ENCODE peak calls at places on chromosome 13, in five cellular contexts. One of them, this sample, is unnamed.

GRCh38 chr13:67183151-67183550 is 47.0 kb downstream of the PCDH9 start:
- DNase-seq in upper lobe of right lung: no peak
- DNase-seq in CD4-positive, alpha-beta memory T cell: no peak
- DNase-seq in ovary: no peak
- DNase-seq in right lobe of liver: no peak
- DNase-seq in this sample: no peak

GRCh38 chr13:96141032-96141431 is 51.1 kb downstream of the HS6ST3 start:
- DNase-seq in upper lobe of right lung: no peak
- DNase-seq in CD4-positive, alpha-beta memory T cell: no peak
- DNase-seq in ovary: no peak
- DNase-seq in right lobe of liver: no peak
- DNase-seq in this sample: no peak

GRCh38 chr13:46712524-46712923 is 84.4 kb downstream of the ESD start:
- DNase-seq in upper lobe of right lung: no peak
- DNase-seq in CD4-positive, alpha-beta memory T cell: no peak
- DNase-seq in ovary: no peak
- DNase-seq in right lobe of liver: no peak
- DNase-seq in this sample: no peak

GRCh38 chr13:41587490-41587889 is 130.1 kb downstream of the RGCC start:
- DNase-seq in upper lobe of right lung: no peak
- DNase-seq in CD4-positive, alpha-beta memory T cell: peak; percentile 17
- DNase-seq in ovary: no peak
- DNase-seq in right lobe of liver: no peak
- DNase-seq in this sample: no peak

GRCh38 chr13:111281751-111282311 is 38.6 kb upstream of the TEX29 start:
- DNase-seq in upper lobe of right lung: no peak
- DNase-seq in CD4-positive, alpha-beta memory T cell: no peak
- DNase-seq in ovary: no peak
- DNase-seq in right lobe of liver: no peak
- DNase-seq in this sample: no peak

GRCh38 chr13:35916186-35916585 is 215.0 kb downstream of the DCLK1 start:
- DNase-seq in upper lobe of right lung: no peak
- DNase-seq in CD4-positive, alpha-beta memory T cell: no peak
- DNase-seq in ovary: no peak
- DNase-seq in right lobe of liver: no peak
- DNase-seq in this sample: no peak

GRCh38 chr13:99751517-99752199 is 219.9 kb downstream of the ZIC5 start:
- DNase-seq in upper lobe of right lung: no peak
- DNase-seq in CD4-positive, alpha-beta memory T cell: no peak
- DNase-seq in ovary: no peak
- DNase-seq in right lobe of liver: peak; percentile 34
- DNase-seq in this sample: no peak

GRCh38 chr13:39600766-39601165 is 2.2 kb downstream of the LHFPL6 start:
- DNase-seq in upper lobe of right lung: no peak
- DNase-seq in CD4-positive, alpha-beta memory T cell: no peak
- DNase-seq in ovary: no peak
- DNase-seq in right lobe of liver: no peak
- DNase-seq in this sample: no peak

GRCh38 chr13:94674609-94675348 is 37.6 kb downstream of the SOX21 start:
- DNase-seq in upper lobe of right lung: no peak
- DNase-seq in CD4-positive, alpha-beta memory T cell: peak; percentile 22
- DNase-seq in ovary: no peak
- DNase-seq in right lobe of liver: peak; percentile 45
- DNase-seq in this sample: peak; percentile 38

GRCh38 chr13:110371550-110372465 is 64.7 kb downstream of the COL4A2 start:
- DNase-seq in upper lobe of right lung: peak; percentile 49
- DNase-seq in CD4-positive, alpha-beta memory T cell: no peak
- DNase-seq in ovary: no peak
- DNase-seq in right lobe of liver: no peak
- DNase-seq in this sample: no peak

GRCh38 chr13:79287994-79288795 is 117.9 kb downstream of the RBM26 start:
- DNase-seq in upper lobe of right lung: no peak
- DNase-seq in CD4-positive, alpha-beta memory T cell: no peak
- DNase-seq in ovary: no peak
- DNase-seq in right lobe of liver: no peak
- DNase-seq in this sample: no peak

GRCh38 chr13:35496761-35497386 is 20.4 kb upstream of the MAB21L1 start:
- DNase-seq in upper lobe of right lung: no peak
- DNase-seq in CD4-positive, alpha-beta memory T cell: no peak
- DNase-seq in ovary: no peak
- DNase-seq in right lobe of liver: no peak
- DNase-seq in this sample: no peak

GRCh38 chr13:25489238-25489637 is 117.5 kb downstream of the ATP8A2 start:
- DNase-seq in upper lobe of right lung: no peak
- DNase-seq in CD4-positive, alpha-beta memory T cell: no peak
- DNase-seq in ovary: no peak
- DNase-seq in right lobe of liver: no peak
- DNase-seq in this sample: no peak

GRCh38 chr13:28000567-28000966 is 12.1 kb upstream of the URAD start:
- DNase-seq in upper lobe of right lung: peak; percentile 36
- DNase-seq in CD4-positive, alpha-beta memory T cell: no peak
- DNase-seq in ovary: no peak
- DNase-seq in right lobe of liver: no peak
- DNase-seq in this sample: no peak

GRCh38 chr13:113918580-113918979 is 54.7 kb upstream of the GAS6 start:
- DNase-seq in upper lobe of right lung: no peak
- DNase-seq in CD4-positive, alpha-beta memory T cell: no peak
- DNase-seq in ovary: no peak
- DNase-seq in right lobe of liver: no peak
- DNase-seq in this sample: no peak

GRCh38 chr13:53137777-53138176 is 109.2 kb downstream of the OLFM4 start:
- DNase-seq in upper lobe of right lung: no peak
- DNase-seq in CD4-positive, alpha-beta memory T cell: no peak
- DNase-seq in ovary: no peak
- DNase-seq in right lobe of liver: no peak
- DNase-seq in this sample: no peak

GRCh38 chr13:60220072-60220471 is 56.3 kb upstream of the DIAPH3 start:
- DNase-seq in upper lobe of right lung: no peak
- DNase-seq in CD4-positive, alpha-beta memory T cell: no peak
- DNase-seq in ovary: no peak
- DNase-seq in right lobe of liver: no peak
- DNase-seq in this sample: no peak

GRCh38 chr13:109804654-109805053 is 18.3 kb upstream of the IRS2 start:
- DNase-seq in upper lobe of right lung: no peak
- DNase-seq in CD4-positive, alpha-beta memory T cell: no peak
- DNase-seq in ovary: no peak
- DNase-seq in right lobe of liver: no peak
- DNase-seq in this sample: no peak

GRCh38 chr13:35995136-35995535 is 136.0 kb downstream of the DCLK1 start:
- DNase-seq in upper lobe of right lung: no peak
- DNase-seq in CD4-positive, alpha-beta memory T cell: no peak
- DNase-seq in ovary: no peak
- DNase-seq in right lobe of liver: no peak
- DNase-seq in this sample: no peak

GRCh38 chr13:99688776-99689175 is 187.5 kb downstream of the TM9SF2 start:
- DNase-seq in upper lobe of right lung: no peak
- DNase-seq in CD4-positive, alpha-beta memory T cell: no peak
- DNase-seq in ovary: no peak
- DNase-seq in right lobe of liver: no peak
- DNase-seq in this sample: no peak

GRCh38 chr13:31761951-31762350 is 22.6 kb downstream of the RXFP2 start:
- DNase-seq in upper lobe of right lung: no peak
- DNase-seq in CD4-positive, alpha-beta memory T cell: no peak
- DNase-seq in ovary: no peak
- DNase-seq in right lobe of liver: no peak
- DNase-seq in this sample: no peak

GRCh38 chr13:42211704-42212103 is 60.2 kb upstream of the AKAP11 start:
- DNase-seq in upper lobe of right lung: no peak
- DNase-seq in CD4-positive, alpha-beta memory T cell: no peak
- DNase-seq in ovary: no peak
- DNase-seq in right lobe of liver: no peak
- DNase-seq in this sample: no peak

GRCh38 chr13:104310861-104311260 is 1244.6 kb upstream of the SLC10A2 start:
- DNase-seq in upper lobe of right lung: no peak
- DNase-seq in CD4-positive, alpha-beta memory T cell: no peak
- DNase-seq in ovary: no peak
- DNase-seq in right lobe of liver: no peak
- DNase-seq in this sample: no peak

GRCh38 chr13:29369060-29369743 is 226.3 kb downstream of the SLC7A1 start:
- DNase-seq in upper lobe of right lung: no peak
- DNase-seq in CD4-positive, alpha-beta memory T cell: peak; percentile 6
- DNase-seq in ovary: no peak
- DNase-seq in right lobe of liver: no peak
- DNase-seq in this sample: no peak

GRCh38 chr13:102769679-102770078 is 3.9 kb downstream of the TEX30 start:
- DNase-seq in upper lobe of right lung: no peak
- DNase-seq in CD4-positive, alpha-beta memory T cell: no peak
- DNase-seq in ovary: no peak
- DNase-seq in right lobe of liver: no peak
- DNase-seq in this sample: no peak

GRCh38 chr13:35465345-35465744 is 11.1 kb downstream of the MAB21L1 start:
- DNase-seq in upper lobe of right lung: no peak
- DNase-seq in CD4-positive, alpha-beta memory T cell: no peak
- DNase-seq in ovary: no peak
- DNase-seq in right lobe of liver: no peak
- DNase-seq in this sample: no peak

DNA sequence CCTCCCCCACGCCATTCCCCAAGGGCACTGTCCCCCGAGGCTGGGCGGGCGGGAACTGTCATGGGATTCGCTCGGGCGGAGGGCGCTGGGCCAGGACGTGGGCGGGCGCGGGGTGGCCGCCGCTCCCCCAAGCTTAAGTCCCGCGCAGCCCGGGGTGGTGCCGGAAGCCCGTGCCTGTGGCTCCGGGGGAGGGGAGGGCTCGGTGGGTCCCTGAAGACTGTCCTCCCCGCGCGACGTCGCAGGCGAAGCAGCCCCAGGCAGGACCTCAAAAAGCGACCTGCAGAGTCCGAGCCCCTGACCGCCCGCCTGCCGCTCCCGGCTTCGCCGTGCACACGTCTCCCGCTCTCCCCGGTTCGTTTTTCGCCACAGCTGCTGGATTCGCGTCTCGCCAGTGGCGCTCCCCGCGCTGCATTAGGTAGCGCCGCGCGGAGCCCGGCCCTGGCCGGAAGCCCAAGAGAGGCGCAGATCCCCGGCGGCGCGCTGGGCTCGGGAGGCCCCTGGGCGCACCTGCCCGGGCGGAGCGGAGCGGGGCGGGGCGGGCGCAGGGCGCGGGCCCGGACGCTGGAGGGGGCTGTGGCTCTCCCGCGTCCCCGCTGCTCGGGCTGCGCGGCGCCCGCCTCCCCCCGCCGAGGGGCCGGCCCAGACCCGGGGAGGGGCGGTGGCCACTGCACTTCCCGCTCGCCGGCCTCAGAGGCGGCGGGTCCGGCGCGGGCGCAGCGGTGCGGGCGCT is at the start of gene FARP1:
- DNase-seq in upper lobe of right lung: peak; percentile 92
- DNase-seq in CD4-positive, alpha-beta memory T cell: no peak
- DNase-seq in ovary: peak; percentile 69
- DNase-seq in right lobe of liver: peak; percentile 89
- DNase-seq in this sample: peak; percentile 81
- H3K4me3 ChIP-seq in upper lobe of right lung: peak within 1 kb of the TSS; percentile 62
- H3K4me3 ChIP-seq in CD4-positive, alpha-beta memory T cell: no peak within 1 kb of the TSS
- H3K4me3 ChIP-seq in ovary: peak within 1 kb of the TSS; percentile 38
- H3K4me3 ChIP-seq in right lobe of liver: peak within 1 kb of the TSS; percentile 84
- H3K4me3 ChIP-seq in this sample: peak within 1 kb of the TSS; percentile 77

DNA sequence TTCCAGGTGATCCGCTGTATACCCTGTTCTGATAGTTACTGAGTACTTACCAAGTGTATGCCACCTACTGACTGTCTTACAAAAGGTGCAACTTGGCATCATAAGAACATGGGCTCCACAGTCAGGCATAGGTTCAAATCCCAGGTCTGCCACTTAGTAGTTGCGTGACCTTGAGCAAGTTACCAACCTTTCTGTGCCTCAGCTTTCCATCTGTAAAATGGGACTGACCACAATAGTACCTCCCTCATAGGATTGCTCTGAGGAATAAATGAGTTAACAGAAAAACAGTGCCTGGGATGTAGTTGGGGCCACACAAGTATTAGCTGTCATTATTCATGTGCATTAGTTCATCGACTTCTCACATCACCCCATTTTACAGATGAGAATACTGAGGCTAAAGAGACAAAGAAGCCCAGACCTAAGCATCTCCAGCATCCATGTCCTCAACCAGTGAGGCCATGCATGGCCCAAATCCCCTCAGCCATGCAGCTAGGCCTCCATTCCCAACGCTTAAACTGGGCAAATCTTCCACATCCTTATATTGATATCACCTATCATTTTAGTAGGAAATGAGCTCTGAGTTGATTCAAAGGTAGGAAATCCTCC is 51.3 kb upstream of the UBE2L5 start:
- DNase-seq in upper lobe of right lung: no peak
- DNase-seq in CD4-positive, alpha-beta memory T cell: no peak
- DNase-seq in ovary: no peak
- DNase-seq in right lobe of liver: no peak
- DNase-seq in this sample: no peak
- H3K4me1 ChIP-seq in upper lobe of right lung: peaks cover 10% of the 10 kb centered on the region
- H3K4me1 ChIP-seq in CD4-positive, alpha-beta memory T cell: peaks cover 84% of the 10 kb centered on the region
- H3K4me1 ChIP-seq in ovary: no peaks in the 10 kb centered on the region
- H3K4me1 ChIP-seq in right lobe of liver: peaks cover 4% of the 10 kb centered on the region
- H3K4me1 ChIP-seq in this sample: no peaks in the 10 kb centered on the region

DNA sequence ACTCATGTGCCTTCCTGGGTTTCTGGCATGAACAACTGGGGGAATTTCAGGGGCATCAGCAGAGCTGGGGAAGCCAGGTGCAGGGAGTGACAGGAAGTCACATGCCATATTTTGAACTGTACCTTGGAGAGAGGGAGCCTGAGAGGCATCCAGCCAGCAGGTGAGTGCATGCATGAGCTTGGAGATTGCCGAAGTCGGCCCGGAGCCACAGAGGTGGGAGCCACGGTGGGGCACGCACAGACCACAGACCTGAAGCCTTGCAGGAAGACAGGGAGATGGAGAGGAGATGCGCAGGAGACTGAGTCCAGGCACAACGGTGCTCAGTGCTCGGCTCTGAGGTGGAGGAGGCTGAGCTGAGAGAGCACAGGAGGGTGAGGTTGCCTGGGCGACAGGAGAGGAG is 55.1 kb downstream of the CDADC1 start:
- DNase-seq in upper lobe of right lung: no peak
- DNase-seq in CD4-positive, alpha-beta memory T cell: no peak
- DNase-seq in ovary: no peak
- DNase-seq in right lobe of liver: no peak
- DNase-seq in this sample: no peak
- H3K27ac ChIP-seq in upper lobe of right lung: no peak overlapping the region
- H3K27ac ChIP-seq in CD4-positive, alpha-beta memory T cell: no peak overlapping the region
- H3K27ac ChIP-seq in ovary: no peak overlapping the region
- H3K27ac ChIP-seq in right lobe of liver: no peak overlapping the region
- H3K27ac ChIP-seq in this sample: no peak overlapping the region

DNA sequence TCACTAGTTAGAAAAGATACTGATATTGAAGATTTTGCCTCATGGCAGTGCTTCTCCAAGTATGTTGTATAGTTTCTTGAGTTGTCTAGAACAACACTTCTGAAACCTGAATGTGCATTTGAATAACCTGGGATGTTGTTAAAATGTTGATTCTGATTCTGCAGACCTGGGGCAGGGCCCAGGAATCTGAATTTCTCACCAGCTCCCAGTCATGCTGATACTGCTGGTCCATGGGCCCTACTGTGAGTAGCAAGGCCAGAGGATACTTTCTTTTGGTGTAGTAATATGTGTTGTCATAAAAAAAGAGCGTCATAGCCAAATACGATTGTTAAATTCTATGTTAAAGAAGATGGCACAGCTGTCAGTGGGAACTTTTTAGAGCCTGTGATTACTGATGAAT is 41.6 kb upstream of the C1QTNF9 start:
- DNase-seq in upper lobe of right lung: no peak
- DNase-seq in CD4-positive, alpha-beta memory T cell: no peak
- DNase-seq in ovary: no peak
- DNase-seq in right lobe of liver: no peak
- DNase-seq in this sample: no peak
- H3K4me3 ChIP-seq in upper lobe of right lung: peak overlapping the region; percentile 28
- H3K4me3 ChIP-seq in CD4-positive, alpha-beta memory T cell: peak overlapping the region; percentile 32
- H3K4me3 ChIP-seq in ovary: no peak overlapping the region
- H3K4me3 ChIP-seq in right lobe of liver: no peak overlapping the region
- H3K4me3 ChIP-seq in this sample: no peak overlapping the region